ENCODE peak calls at places on chromosomes 13 and 19, in seven cellular contexts. R is AG08396; Q is NCI-H748 treated with DMSO at 0.1 percent for 48 hours; S is H1; X is GM23248; L is globus pallidus; C is effector CD4-positive, alpha-beta T cell. M is an unnamed sample.

GRCh38 chr19:9018163-9018875 is 8.1 kb upstream of the MUC16 start:
- DNase-seq in Q (no peak), L (no peak), C (no peak), S (no peak), X (no peak), R (no peak), M (no peak)

GRCh38 chr13:37797606-37798005 is 72.0 kb downstream of the TRPC4 start:
- DNase-seq in R (no peak), L (no peak), S (no peak), X (peak), Q (no peak), C (no peak), M (no peak)

GRCh38 chr13:108463365-108463764 is 166.0 kb upstream of the MYO16 start:
- DNase-seq in C (no peak), S (no peak), X (peak), R (peak), L (no peak), Q (no peak), M (no peak)

GRCh38 chr13:113421673-113422270 is 31.5 kb downstream of the ADPRHL1 start:
- DNase-seq in R (peak), S (no peak), X (peak), Q (no peak), L (no peak), C (no peak), M (no peak)

GRCh38 chr19:39996218-39996810 is 546 bp upstream of the ZNF546 start:
- DNase-seq in Q (peak), L (no peak), S (no peak), R (peak), X (peak), C (peak), M (peak)

GRCh38 chr19:29770653-29771052 is 41.1 kb upstream of the CCNE1 start:
- DNase-seq in Q (no peak), R (no peak), X (no peak), S (no peak), L (no peak), C (no peak), M (no peak)

GRCh38 chr19:38650911-38651584 is 3.6 kb downstream of the ACTN4 start:
- DNase-seq in C (no peak), L (no peak), S (no peak), X (peak), Q (no peak), R (peak), M (no peak)

GRCh38 chr13:44148159-44148929 is 225.3 kb upstream of the SERP2 start:
- DNase-seq in L (peak), X (peak), S (no peak), R (no peak), C (no peak), Q (no peak), M (no peak)

M was measured in midbrain.